ENCODE peak calls at places on chromosomes 5 and 9, in four cellular contexts. One of them, this sample, is unnamed.

GRCh38 chr5:145347026-145347616 is 488.0 kb downstream of the PRELID2 start:
- DNase-seq in fibroblast of mammary gland: peak; percentile 55
- DNase-seq in heart right ventricle: no peak
- DNase-seq in stomach: no peak
- DNase-seq in this sample: no peak

GRCh38 chr9:122056484-122056883 is 36.6 kb downstream of the TTLL11 start:
- DNase-seq in stomach: no peak
- DNase-seq in heart right ventricle: no peak
- DNase-seq in fibroblast of mammary gland: no peak
- DNase-seq in this sample: no peak

GRCh38 chr9:119167876-119168275 is 201.4 kb downstream of the BRINP1 start:
- DNase-seq in heart right ventricle: no peak
- DNase-seq in stomach: no peak
- DNase-seq in fibroblast of mammary gland: no peak
- DNase-seq in this sample: no peak

GRCh38 chr5:96254980-96255681 is 177.9 kb downstream of the PCSK1 start:
- DNase-seq in fibroblast of mammary gland: peak; percentile 93
- DNase-seq in stomach: peak; percentile 31
- DNase-seq in heart right ventricle: no peak
- DNase-seq in this sample: peak; percentile 94

GRCh38 chr9:118533850-118534249 is 829.6 kb downstream of the TLR4 start:
- DNase-seq in fibroblast of mammary gland: no peak
- DNase-seq in heart right ventricle: no peak
- DNase-seq in stomach: no peak
- DNase-seq in this sample: no peak

GRCh38 chr9:23590601-23591000 is 235.4 kb downstream of the ELAVL2 start:
- DNase-seq in stomach: no peak
- DNase-seq in fibroblast of mammary gland: no peak
- DNase-seq in heart right ventricle: no peak
- DNase-seq in this sample: no peak

GRCh38 chr5:116842514-116842924 is 267.9 kb upstream of the SEMA6A start:
- DNase-seq in heart right ventricle: no peak
- DNase-seq in stomach: no peak
- DNase-seq in fibroblast of mammary gland: no peak
- DNase-seq in this sample: no peak

GRCh38 chr5:137022725-137023124 is 476.4 kb downstream of the SPOCK1 start:
- DNase-seq in fibroblast of mammary gland: no peak
- DNase-seq in heart right ventricle: no peak
- DNase-seq in stomach: no peak
- DNase-seq in this sample: no peak

GRCh38 chr5:17395106-17395505 is 102.9 kb upstream of the TAF11L2 start:
- DNase-seq in heart right ventricle: no peak
- DNase-seq in stomach: no peak
- DNase-seq in fibroblast of mammary gland: no peak
- DNase-seq in this sample: no peak

GRCh38 chr5:74035521-74035937 is 409.5 kb downstream of the ARHGEF28 start:
- DNase-seq in fibroblast of mammary gland: peak; percentile 91
- DNase-seq in heart right ventricle: peak; percentile 63
- DNase-seq in stomach: no peak
- DNase-seq in this sample: no peak

GRCh38 chr5:89560724-89561123 is 677.7 kb upstream of the MEF2C start:
- DNase-seq in stomach: no peak
- DNase-seq in fibroblast of mammary gland: no peak
- DNase-seq in heart right ventricle: no peak
- DNase-seq in this sample: no peak

GRCh38 chr9:33524431-33524947 is 438 bp downstream of the ANKRD18B start:
- DNase-seq in stomach: no peak
- DNase-seq in heart right ventricle: no peak
- DNase-seq in fibroblast of mammary gland: no peak
- DNase-seq in this sample: no peak

GRCh38 chr9:137688725-137689124 is 69.9 kb downstream of the EHMT1 start:
- DNase-seq in fibroblast of mammary gland: no peak
- DNase-seq in stomach: no peak
- DNase-seq in heart right ventricle: no peak
- DNase-seq in this sample: no peak

GRCh38 chr9:109996936-109997580 is 210.9 kb downstream of the C9orf152 start:
- DNase-seq in stomach: no peak
- DNase-seq in fibroblast of mammary gland: no peak
- DNase-seq in heart right ventricle: no peak
- DNase-seq in this sample: no peak

GRCh38 chr5:1919209-1919566 is 36.5 kb upstream of the IRX4 start:
- DNase-seq in fibroblast of mammary gland: no peak
- DNase-seq in heart right ventricle: no peak
- DNase-seq in stomach: no peak
- DNase-seq in this sample: no peak

GRCh38 chr5:68505917-68506860 is 290.6 kb downstream of the PIK3R1 start:
- DNase-seq in heart right ventricle: no peak
- DNase-seq in stomach: no peak
- DNase-seq in fibroblast of mammary gland: peak; percentile 78
- DNase-seq in this sample: no peak

GRCh38 chr9:70101265-70101664 is 57.6 kb downstream of the MAMDC2 start:
- DNase-seq in heart right ventricle: no peak
- DNase-seq in fibroblast of mammary gland: peak; percentile 45
- DNase-seq in stomach: no peak
- DNase-seq in this sample: no peak

GRCh38 chr5:45109062-45109461 is 300.3 kb downstream of the MRPS30 start:
- DNase-seq in heart right ventricle: no peak
- DNase-seq in stomach: no peak
- DNase-seq in fibroblast of mammary gland: no peak
- DNase-seq in this sample: no peak

GRCh38 chr9:20728493-20729220 is 44.6 kb downstream of the FOCAD start:
- DNase-seq in fibroblast of mammary gland: peak; percentile 45
- DNase-seq in heart right ventricle: no peak
- DNase-seq in stomach: no peak
- DNase-seq in this sample: peak; percentile 87

GRCh38 chr9:78940121-78940855 is 631.5 kb upstream of the TLE4 start:
- DNase-seq in stomach: no peak
- DNase-seq in fibroblast of mammary gland: no peak
- DNase-seq in heart right ventricle: no peak
- DNase-seq in this sample: no peak

GRCh38 chr5:126599499-126599898 is 1.2 kb upstream of the PHAX start:
- DNase-seq in fibroblast of mammary gland: no peak
- DNase-seq in heart right ventricle: no peak
- DNase-seq in stomach: no peak
- DNase-seq in this sample: no peak

GRCh38 chr5:67182406-67182805 is 14.2 kb downstream of the CD180 start:
- DNase-seq in heart right ventricle: peak; percentile 66
- DNase-seq in fibroblast of mammary gland: peak; percentile 90
- DNase-seq in stomach: no peak
- DNase-seq in this sample: peak; percentile 62

GRCh38 chr5:159208508-159209437 is 580 bp downstream of the RNF145 start:
- DNase-seq in heart right ventricle: peak; percentile 50
- DNase-seq in stomach: peak; percentile 27
- DNase-seq in fibroblast of mammary gland: no peak
- DNase-seq in this sample: no peak

GRCh38 chr5:67680109-67680508 is 483.5 kb upstream of the CD180 start:
- DNase-seq in heart right ventricle: no peak
- DNase-seq in fibroblast of mammary gland: peak; percentile 54
- DNase-seq in stomach: no peak
- DNase-seq in this sample: no peak

GRCh38 chr5:73812457-73812856 is 186.5 kb downstream of the ARHGEF28 start:
- DNase-seq in fibroblast of mammary gland: no peak
- DNase-seq in heart right ventricle: no peak
- DNase-seq in stomach: no peak
- DNase-seq in this sample: no peak

GRCh38 chr5:76583163-76584047 is 39.8 kb downstream of the F2RL2 start:
- DNase-seq in heart right ventricle: no peak
- DNase-seq in fibroblast of mammary gland: peak; percentile 42
- DNase-seq in stomach: no peak
- DNase-seq in this sample: no peak

GRCh38 chr5:79235222-79235577 is 731 bp upstream of the JMY start:
- DNase-seq in fibroblast of mammary gland: peak; percentile 55
- DNase-seq in heart right ventricle: no peak
- DNase-seq in stomach: no peak
- DNase-seq in this sample: no peak

DNA sequence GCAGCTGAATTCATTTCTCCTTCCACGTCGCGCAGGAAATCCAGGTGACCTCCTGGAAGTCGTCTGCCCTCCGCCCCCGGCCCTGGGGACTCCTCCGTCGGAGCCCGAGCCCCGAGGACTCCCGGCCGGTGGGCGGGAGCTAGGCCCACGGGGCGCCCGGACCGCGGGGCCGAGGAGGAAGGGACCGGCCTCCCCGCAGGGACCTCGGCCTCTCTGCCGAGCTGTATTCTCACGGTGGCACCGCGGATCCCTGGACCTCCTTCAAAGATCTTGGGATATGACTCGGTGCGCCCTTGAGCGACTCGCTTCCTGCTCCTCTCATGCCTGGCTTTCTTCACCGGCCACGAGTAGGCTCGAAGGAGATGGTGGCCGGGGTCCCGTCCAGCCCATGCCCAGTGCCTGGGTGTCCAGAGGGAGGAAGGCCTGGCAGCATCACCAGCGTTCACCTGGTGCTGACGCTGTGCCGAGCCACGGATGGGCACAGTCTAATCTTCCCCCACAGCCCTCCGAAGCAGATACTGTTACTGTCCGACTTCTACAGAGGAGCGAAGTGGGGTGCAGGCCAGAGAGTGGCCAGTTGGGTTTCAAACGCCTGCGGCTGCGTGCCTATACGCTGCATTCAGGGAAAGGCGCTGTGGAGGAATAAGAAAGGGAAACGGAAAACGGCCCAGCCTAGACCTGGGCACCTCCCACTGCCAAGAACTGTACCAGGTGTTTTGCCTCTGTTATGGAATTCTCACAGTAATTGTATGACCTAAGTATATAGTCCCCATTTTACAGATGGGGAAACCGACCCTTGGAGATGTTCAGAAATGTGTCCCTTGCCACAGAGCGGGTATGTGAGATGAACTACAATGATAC is 47.3 kb downstream of the PAX5 start:
- DNase-seq in fibroblast of mammary gland: no peak
- DNase-seq in heart right ventricle: no peak
- DNase-seq in stomach: no peak
- DNase-seq in this sample: no peak
- H3K4me3 ChIP-seq in fibroblast of mammary gland: no peak overlapping the region
- H3K4me3 ChIP-seq in heart right ventricle: peak overlapping the region; percentile 19
- H3K4me3 ChIP-seq in stomach: peak overlapping the region; percentile 28
- H3K4me3 ChIP-seq in this sample: no peak overlapping the region

GRCh38 chr5:27682600-27682999 is 644.2 kb upstream of the CDH9 start:
- DNase-seq in heart right ventricle: no peak
- DNase-seq in fibroblast of mammary gland: no peak
- DNase-seq in stomach: no peak
- DNase-seq in this sample: no peak
- TF ChIP-seq CTCF in heart right ventricle: no peak
- TF ChIP-seq CTCF in fibroblast of mammary gland: no peak
- TF ChIP-seq CTCF in stomach: no peak
- TF ChIP-seq CTCF in this sample: peak; percentile 39

DNA sequence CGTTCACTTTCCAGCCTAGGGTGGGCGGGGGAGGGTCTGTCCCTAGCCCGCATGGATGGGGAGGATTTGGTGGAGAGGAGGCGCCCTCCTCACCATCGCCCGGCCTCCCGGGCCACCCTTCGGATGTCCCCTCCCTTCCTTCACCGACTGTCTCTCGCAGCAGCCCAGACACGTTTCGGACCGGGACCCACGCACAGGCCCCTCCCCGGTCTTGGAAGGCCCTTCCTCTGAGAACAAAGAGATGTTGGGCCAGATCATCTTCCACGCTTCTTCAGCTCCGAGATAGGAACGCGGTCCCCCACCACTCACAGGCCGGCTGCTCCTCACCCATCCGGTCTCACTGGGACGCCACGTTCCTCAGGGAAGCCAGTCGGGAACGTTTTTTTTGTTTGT is 640 bp upstream of the DPM2 start:
- DNase-seq in stomach: no peak
- DNase-seq in fibroblast of mammary gland: no peak
- DNase-seq in heart right ventricle: no peak
- DNase-seq in this sample: no peak
- H3K4me3 ChIP-seq in stomach: peak overlapping the region; percentile 75
- H3K4me3 ChIP-seq in fibroblast of mammary gland: peak overlapping the region; percentile 92
- H3K4me3 ChIP-seq in heart right ventricle: peak overlapping the region; percentile 65
- H3K4me3 ChIP-seq in this sample: peak overlapping the region; percentile 92

GRCh38 chr5:171850354-171850947 is 64.8 kb downstream of the SMIM23 start:
- DNase-seq in fibroblast of mammary gland: peak; percentile 36
- DNase-seq in heart right ventricle: no peak
- DNase-seq in stomach: no peak
- DNase-seq in this sample: no peak
- TF ChIP-seq CTCF in fibroblast of mammary gland: peak; percentile 36
- TF ChIP-seq CTCF in heart right ventricle: peak; percentile 28
- TF ChIP-seq CTCF in stomach: no peak
- TF ChIP-seq CTCF in this sample: peak; percentile 34

DNA sequence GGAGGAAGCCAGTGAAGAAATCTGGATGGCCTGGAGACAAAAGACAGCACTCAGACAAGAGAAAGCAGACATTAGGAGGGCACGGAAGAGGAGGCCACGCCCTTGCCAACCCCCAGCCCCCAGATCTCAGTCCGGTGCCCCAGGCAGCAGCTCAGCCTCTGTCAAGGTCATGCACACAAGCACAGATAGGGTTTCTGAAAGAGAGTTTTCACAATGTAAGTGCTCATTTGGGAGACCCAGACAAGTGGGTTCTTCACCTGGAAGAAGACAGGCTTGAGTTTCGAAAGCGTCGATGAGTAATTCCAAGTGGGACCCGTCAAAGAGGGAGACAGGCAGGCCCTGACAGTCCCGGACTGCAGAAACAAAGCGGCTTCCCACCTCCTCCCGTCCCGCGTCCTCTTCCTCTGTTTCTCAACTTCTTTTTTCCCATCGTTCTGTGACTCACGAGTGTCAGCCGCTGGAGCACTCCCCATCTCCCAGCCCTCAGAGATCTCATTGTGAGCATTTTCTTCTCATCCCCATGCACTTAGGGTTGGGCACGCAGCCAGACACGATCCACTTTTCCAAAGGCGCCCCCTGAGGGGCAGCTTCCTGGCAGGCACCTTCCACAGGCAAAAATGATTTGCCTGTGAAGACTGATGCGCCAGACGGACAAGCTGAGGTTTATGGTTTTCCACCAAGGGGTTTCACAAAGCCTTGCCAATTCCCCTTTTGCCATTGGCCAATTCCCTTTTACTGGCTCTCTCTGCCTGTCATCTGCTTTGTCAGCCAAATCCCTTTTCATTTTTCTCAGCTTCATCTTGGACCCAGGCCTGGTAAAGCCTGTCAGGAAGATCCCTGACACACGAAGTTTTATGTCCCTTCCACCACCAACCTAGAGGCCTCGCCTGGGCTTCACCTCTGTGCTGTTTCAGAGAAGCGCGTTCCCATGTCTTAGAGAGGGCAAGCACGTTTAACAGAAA is 86.4 kb upstream of the ANKRD55 start:
- DNase-seq in heart right ventricle: peak; percentile 27
- DNase-seq in stomach: no peak
- DNase-seq in fibroblast of mammary gland: peak; percentile 76
- DNase-seq in this sample: no peak
- H3K4me3 ChIP-seq in heart right ventricle: no peak overlapping the region
- H3K4me3 ChIP-seq in stomach: no peak overlapping the region
- H3K4me3 ChIP-seq in fibroblast of mammary gland: no peak overlapping the region
- H3K4me3 ChIP-seq in this sample: no peak overlapping the region